ENCODE peak calls at places on chromosomes 2 and 18, in four cellular contexts. One of them, this sample, is unnamed.
A peak's percentile ranks its signal among the peaks of the same experiment; 100 is the strongest.

GRCh38 chr2:100017633-100018032 is 124.8 kb downstream of the AFF3 start:
- DNase-seq in left lung: no peak
- DNase-seq in esophagus squamous epithelium: no peak
- DNase-seq in heart right ventricle: no peak
- DNase-seq in this sample: no peak

GRCh38 chr18:78865771-78866310 is 113.8 kb upstream of the SALL3 start:
- DNase-seq in esophagus squamous epithelium: no peak
- DNase-seq in left lung: no peak
- DNase-seq in heart right ventricle: no peak
- DNase-seq in this sample: no peak

GRCh38 chr2:70062270-70062669 is 25.0 kb upstream of the PCBP1 start:
- DNase-seq in left lung: no peak
- DNase-seq in heart right ventricle: no peak
- DNase-seq in esophagus squamous epithelium: no peak
- DNase-seq in this sample: no peak

GRCh38 chr2:164981217-164981990 is 26.1 kb upstream of the SLC38A11 start:
- DNase-seq in esophagus squamous epithelium: no peak
- DNase-seq in left lung: no peak
- DNase-seq in heart right ventricle: no peak
- DNase-seq in this sample: no peak

GRCh38 chr2:20670315-20671035 is 3.5 kb downstream of the GDF7 start:
- DNase-seq in esophagus squamous epithelium: no peak
- DNase-seq in left lung: no peak
- DNase-seq in heart right ventricle: no peak
- DNase-seq in this sample: no peak

GRCh38 chr2:201918981-201919380 is 112.6 kb downstream of the CDK15 start:
- DNase-seq in heart right ventricle: no peak
- DNase-seq in left lung: no peak
- DNase-seq in esophagus squamous epithelium: no peak
- DNase-seq in this sample: no peak

GRCh38 chr18:9323750-9324445 is 10.7 kb upstream of the TWSG1 start:
- DNase-seq in esophagus squamous epithelium: no peak
- DNase-seq in heart right ventricle: no peak
- DNase-seq in left lung: no peak
- DNase-seq in this sample: no peak

GRCh38 chr2:64192570-64193192 is 48.5 kb upstream of the PELI1 start:
- DNase-seq in heart right ventricle: no peak
- DNase-seq in esophagus squamous epithelium: no peak
- DNase-seq in left lung: no peak
- DNase-seq in this sample: no peak

GRCh38 chr2:79982445-79982844 is 322.1 kb downstream of the LRRTM1 start:
- DNase-seq in heart right ventricle: peak; percentile 13
- DNase-seq in esophagus squamous epithelium: no peak
- DNase-seq in left lung: no peak
- DNase-seq in this sample: no peak

GRCh38 chr18:79949571-79950439 is 1.6 kb downstream of the SLC66A2 start:
- DNase-seq in esophagus squamous epithelium: peak; percentile 15
- DNase-seq in heart right ventricle: peak; percentile 45
- DNase-seq in left lung: peak; percentile 73
- DNase-seq in this sample: peak; percentile 40

GRCh38 chr2:9778012-9778411 is 65.3 kb upstream of the TAF1B start:
- DNase-seq in left lung: no peak
- DNase-seq in esophagus squamous epithelium: no peak
- DNase-seq in heart right ventricle: no peak
- DNase-seq in this sample: peak; percentile 64

GRCh38 chr2:71816815-71817214 is 330.8 kb downstream of the CYP26B1 start:
- DNase-seq in esophagus squamous epithelium: no peak
- DNase-seq in heart right ventricle: no peak
- DNase-seq in left lung: no peak
- DNase-seq in this sample: no peak

GRCh38 chr2:215793747-215794595 is 219.4 kb downstream of the MREG start:
- DNase-seq in heart right ventricle: no peak
- DNase-seq in left lung: no peak
- DNase-seq in esophagus squamous epithelium: no peak
- DNase-seq in this sample: no peak

DNA sequence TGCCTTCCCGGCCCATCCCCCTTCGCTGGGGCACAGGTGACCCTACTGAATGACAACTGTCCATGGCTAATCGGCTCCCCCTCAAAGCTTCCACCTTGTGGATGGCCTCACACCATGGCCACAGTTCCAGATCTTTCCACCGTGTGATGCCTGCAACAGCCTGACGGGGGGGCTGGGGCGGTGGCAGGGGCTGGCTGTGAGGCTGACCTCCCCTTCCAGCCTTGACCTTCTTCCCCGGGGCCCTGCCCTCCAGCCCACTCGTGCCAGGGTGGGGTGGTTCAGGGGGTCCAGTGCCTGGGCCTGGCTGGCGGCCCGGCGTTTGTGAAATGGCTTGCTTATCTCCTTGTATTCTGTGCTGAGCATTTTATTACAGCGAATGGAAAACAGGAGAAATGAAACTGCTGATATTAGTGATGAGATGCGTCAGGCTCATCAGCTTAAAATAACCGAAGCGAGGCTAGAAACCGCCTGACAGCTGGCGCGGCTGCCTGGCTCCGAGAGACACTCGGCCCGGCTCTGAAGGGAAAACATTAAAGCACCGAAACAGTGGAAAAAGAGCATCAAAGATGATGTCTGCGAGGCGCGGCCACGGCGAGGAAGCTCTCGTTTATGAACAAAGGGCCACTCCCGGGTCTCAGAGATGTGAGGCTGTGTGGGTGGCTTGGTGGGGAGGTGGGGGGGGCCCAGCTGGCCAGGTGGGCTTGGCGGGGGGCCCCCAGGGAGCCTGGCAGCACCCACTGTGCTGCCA is 916 bp upstream of the PDCD1 start:
- DNase-seq in left lung: peak; percentile 65
- DNase-seq in heart right ventricle: peak; percentile 67
- DNase-seq in esophagus squamous epithelium: no peak
- DNase-seq in this sample: peak; percentile 63
- TF ChIP-seq CTCF in left lung: no peak
- TF ChIP-seq CTCF in heart right ventricle: no peak
- TF ChIP-seq CTCF in esophagus squamous epithelium: peak; percentile 9
- TF ChIP-seq CTCF in this sample: peak; percentile 37

GRCh38 chr2:134979203-134979602 is 60.6 kb downstream of the CCNT2 start:
- DNase-seq in left lung: no peak
- DNase-seq in esophagus squamous epithelium: no peak
- DNase-seq in heart right ventricle: no peak
- DNase-seq in this sample: no peak

GRCh38 chr2:134973241-134974146 is 54.9 kb downstream of the CCNT2 start:
- DNase-seq in esophagus squamous epithelium: no peak
- DNase-seq in left lung: no peak
- DNase-seq in heart right ventricle: no peak
- DNase-seq in this sample: no peak

GRCh38 chr2:134980639-134981038 is 62.0 kb downstream of the CCNT2 start:
- DNase-seq in esophagus squamous epithelium: no peak
- DNase-seq in left lung: no peak
- DNase-seq in heart right ventricle: no peak
- DNase-seq in this sample: no peak

GRCh38 chr2:134976074-134976702 is 57.6 kb downstream of the CCNT2 start:
- DNase-seq in heart right ventricle: no peak
- DNase-seq in left lung: no peak
- DNase-seq in esophagus squamous epithelium: no peak
- DNase-seq in this sample: no peak

DNA sequence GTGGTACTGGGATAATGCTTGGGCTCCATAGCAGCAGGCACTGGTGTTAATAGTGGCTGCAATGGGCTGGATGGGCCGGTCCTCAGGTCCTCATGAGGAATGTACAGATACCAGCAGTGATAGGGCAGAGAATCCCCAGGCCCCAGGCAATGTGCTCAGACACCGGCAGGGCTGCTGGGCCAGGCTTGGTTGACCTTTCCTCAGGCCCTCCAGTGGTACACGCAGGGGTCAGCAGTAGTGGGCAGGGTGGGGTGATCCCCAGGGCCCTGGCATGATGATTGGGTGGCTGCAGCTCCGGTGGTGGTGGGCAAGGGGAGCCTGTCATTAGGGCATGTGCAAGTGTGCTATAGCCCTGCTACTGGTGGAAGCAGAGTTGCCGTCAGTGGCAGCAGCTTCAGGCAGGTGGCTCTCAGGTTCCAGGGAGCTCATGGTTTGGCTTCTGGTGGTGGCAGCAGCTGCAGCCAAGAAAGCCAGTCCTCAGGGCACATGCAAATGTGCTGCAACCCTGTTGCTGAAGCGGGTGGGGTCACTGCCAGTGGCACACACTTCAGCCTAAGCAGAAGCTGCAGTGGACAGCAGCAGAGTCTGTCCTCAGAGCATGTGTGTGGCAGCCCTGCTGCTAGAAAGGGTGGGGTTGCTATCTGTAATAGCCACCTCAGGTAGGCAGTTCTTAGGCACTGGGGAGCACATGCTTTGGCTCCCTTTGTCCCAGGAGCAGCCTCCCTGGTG is 56.8 kb downstream of the CCNT2 start:
- DNase-seq in left lung: no peak
- DNase-seq in esophagus squamous epithelium: no peak
- DNase-seq in heart right ventricle: no peak
- DNase-seq in this sample: no peak
- TF ChIP-seq CTCF in left lung: no peak
- TF ChIP-seq CTCF in esophagus squamous epithelium: no peak
- TF ChIP-seq CTCF in heart right ventricle: no peak
- TF ChIP-seq CTCF in this sample: no peak

DNA sequence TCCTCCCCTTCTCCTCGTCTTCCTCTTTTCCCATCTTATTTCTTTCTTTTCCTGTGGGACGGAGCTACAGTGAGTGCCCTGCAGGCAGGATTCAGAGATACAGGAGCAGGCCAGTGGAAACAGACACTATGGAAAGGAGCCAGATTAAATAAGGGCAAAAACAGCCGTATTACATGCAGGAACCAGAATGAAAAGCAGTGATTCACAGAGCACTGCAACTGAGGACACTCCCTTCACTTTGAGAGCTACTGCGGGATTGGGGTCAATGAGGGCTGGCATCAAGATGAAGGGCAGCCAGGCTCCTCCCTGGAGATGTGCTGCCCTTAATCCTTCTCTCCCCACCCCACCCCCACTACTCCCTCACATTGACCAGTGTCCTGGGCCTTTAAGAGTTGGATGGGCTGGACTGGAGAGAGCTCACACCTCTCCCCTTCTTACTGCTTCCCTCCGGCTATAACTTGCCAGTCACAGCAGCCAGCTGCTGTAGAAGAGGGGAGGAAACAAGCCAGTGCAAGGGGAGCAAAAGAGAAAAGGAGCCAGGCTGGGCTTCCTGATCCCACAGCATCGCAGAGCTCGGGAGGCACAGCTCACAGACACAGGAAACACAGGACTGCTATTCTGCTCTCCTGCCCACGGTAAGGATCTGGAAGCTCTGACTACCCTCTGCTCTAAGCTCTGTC is at the start of gene PLCD4:
- DNase-seq in left lung: peak; percentile 39
- DNase-seq in esophagus squamous epithelium: no peak
- DNase-seq in heart right ventricle: no peak
- DNase-seq in this sample: no peak
- TF ChIP-seq CTCF in left lung: no peak
- TF ChIP-seq CTCF in esophagus squamous epithelium: no peak
- TF ChIP-seq CTCF in heart right ventricle: no peak
- TF ChIP-seq CTCF in this sample: peak; percentile 58

GRCh38 chr2:181483876-181484275 is 26.7 kb downstream of the ITGA4 start:
- DNase-seq in heart right ventricle: no peak
- DNase-seq in esophagus squamous epithelium: no peak
- DNase-seq in left lung: no peak
- DNase-seq in this sample: no peak
- TF ChIP-seq CTCF in heart right ventricle: no peak
- TF ChIP-seq CTCF in esophagus squamous epithelium: no peak
- TF ChIP-seq CTCF in left lung: no peak
- TF ChIP-seq CTCF in this sample: no peak

GRCh38 chr2:62423235-62423634 is 82.8 kb downstream of the TMEM17 start:
- DNase-seq in esophagus squamous epithelium: no peak
- DNase-seq in left lung: no peak
- DNase-seq in heart right ventricle: no peak
- DNase-seq in this sample: no peak
- TF ChIP-seq CTCF in esophagus squamous epithelium: peak; percentile 18
- TF ChIP-seq CTCF in left lung: no peak
- TF ChIP-seq CTCF in heart right ventricle: no peak
- TF ChIP-seq CTCF in this sample: peak; percentile 42

DNA sequence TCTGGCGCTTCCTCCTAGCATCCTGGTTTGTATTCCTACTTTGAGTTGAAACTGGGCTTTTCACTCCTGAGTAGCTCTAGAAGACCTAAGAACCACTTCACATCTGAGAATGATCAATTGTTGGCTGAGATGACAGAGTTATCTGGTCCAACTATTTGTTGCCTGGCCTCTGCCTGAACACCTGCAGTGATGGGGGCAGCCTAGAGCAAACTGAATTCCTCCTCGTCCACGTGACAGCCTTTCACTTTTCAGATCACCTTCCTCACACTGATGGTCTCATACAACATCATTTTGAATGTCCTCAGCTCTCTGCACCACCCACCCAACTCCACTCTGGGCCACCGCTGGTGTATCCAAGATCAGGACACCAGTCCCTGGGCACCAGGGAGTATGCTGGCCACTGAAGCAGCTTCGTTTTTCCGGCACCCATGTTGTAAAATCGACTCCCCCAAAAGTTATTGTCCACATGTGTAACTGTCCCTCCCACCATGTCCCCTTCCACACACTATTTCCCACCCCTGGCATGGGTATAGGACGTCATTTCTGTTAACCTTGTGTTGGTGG is 96.5 kb downstream of the TGOLN2 start:
- DNase-seq in heart right ventricle: no peak
- DNase-seq in esophagus squamous epithelium: no peak
- DNase-seq in left lung: no peak
- DNase-seq in this sample: no peak
- TF ChIP-seq CTCF in heart right ventricle: no peak
- TF ChIP-seq CTCF in esophagus squamous epithelium: no peak
- TF ChIP-seq CTCF in left lung: no peak
- TF ChIP-seq CTCF in this sample: no peak

GRCh38 chr2:45439788-45440773 is 171.0 kb downstream of the SRBD1 start:
- DNase-seq in heart right ventricle: no peak
- DNase-seq in left lung: no peak
- DNase-seq in esophagus squamous epithelium: no peak
- DNase-seq in this sample: no peak
- TF ChIP-seq CTCF in heart right ventricle: no peak
- TF ChIP-seq CTCF in left lung: no peak
- TF ChIP-seq CTCF in esophagus squamous epithelium: no peak
- TF ChIP-seq CTCF in this sample: peak; percentile 63

DNA sequence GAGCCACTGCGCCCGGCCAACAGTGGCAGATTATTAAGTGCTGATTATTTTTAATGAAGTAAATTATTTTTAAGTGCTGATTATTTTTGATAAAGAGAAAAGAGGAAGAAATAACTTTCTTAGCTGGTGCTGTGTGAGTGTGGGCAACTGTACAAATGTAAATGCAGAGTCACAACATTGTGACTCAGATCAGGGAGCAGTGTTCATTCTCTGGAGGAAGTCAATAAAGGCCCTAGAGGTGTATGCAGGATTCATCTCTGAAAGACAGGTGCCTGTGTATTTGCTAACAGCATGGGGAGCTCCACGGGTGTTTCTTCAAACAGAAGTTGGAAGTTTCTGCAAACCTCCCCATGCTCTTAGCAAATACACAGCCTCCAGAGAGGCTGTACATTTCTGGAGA is 6.2 kb downstream of the KRTCAP3 start:
- DNase-seq in heart right ventricle: no peak
- DNase-seq in left lung: no peak
- DNase-seq in esophagus squamous epithelium: no peak
- DNase-seq in this sample: no peak
- TF ChIP-seq CTCF in heart right ventricle: no peak
- TF ChIP-seq CTCF in left lung: no peak
- TF ChIP-seq CTCF in esophagus squamous epithelium: no peak
- TF ChIP-seq CTCF in this sample: no peak

GRCh38 chr2:12675352-12675795 is 41.4 kb upstream of the TRIB2 start:
- DNase-seq in esophagus squamous epithelium: no peak
- DNase-seq in left lung: no peak
- DNase-seq in heart right ventricle: no peak
- DNase-seq in this sample: no peak
- TF ChIP-seq CTCF in esophagus squamous epithelium: no peak
- TF ChIP-seq CTCF in left lung: no peak
- TF ChIP-seq CTCF in heart right ventricle: no peak
- TF ChIP-seq CTCF in this sample: no peak

GRCh38 chr18:23953984-23954383 is 60.6 kb upstream of the TTC39C start:
- DNase-seq in heart right ventricle: no peak
- DNase-seq in left lung: no peak
- DNase-seq in esophagus squamous epithelium: no peak
- DNase-seq in this sample: no peak
- TF ChIP-seq CTCF in heart right ventricle: no peak
- TF ChIP-seq CTCF in left lung: no peak
- TF ChIP-seq CTCF in esophagus squamous epithelium: no peak
- TF ChIP-seq CTCF in this sample: no peak